ENCODE peak calls at places on chromosomes 1 and 21, in five cellular contexts. One of them, this sample, is unnamed.

GRCh38 chr1:91622586-91622985 is 121.9 kb downstream of the CDC7 start:
- ATAC-seq in activated T-cell treated with anti-CD3 and anti-CD28 coated beads, Interleukin-2, amount 50 U/mL, for 4 hours: no peak
- ATAC-seq in heart left ventricle: peak; percentile 82
- ATAC-seq in activated CD8-positive, alpha-beta memory T cell treated with anti-CD3 and anti-CD28 coated beads, Interleukin-2, amount 10 ng/mL, durations not matched to agents 7 days and 5 days: no peak
- ATAC-seq in left cardiac atrium: peak; percentile 96
- ATAC-seq in this sample: peak; percentile 76

GRCh38 chr1:239861985-239862384 is 229.7 kb upstream of the FMN2 start:
- ATAC-seq in left cardiac atrium: no peak
- ATAC-seq in heart left ventricle: no peak
- ATAC-seq in activated CD8-positive, alpha-beta memory T cell treated with anti-CD3 and anti-CD28 coated beads, Interleukin-2, amount 10 ng/mL, durations not matched to agents 7 days and 5 days: no peak
- ATAC-seq in activated T-cell treated with anti-CD3 and anti-CD28 coated beads, Interleukin-2, amount 50 U/mL, for 4 hours: no peak
- ATAC-seq in this sample: no peak

GRCh38 chr21:45128613-45129226 is 54.3 kb downstream of the ADARB1 start:
- ATAC-seq in left cardiac atrium: peak; percentile 82
- ATAC-seq in activated T-cell treated with anti-CD3 and anti-CD28 coated beads, Interleukin-2, amount 50 U/mL, for 4 hours: peak; percentile 96
- ATAC-seq in activated CD8-positive, alpha-beta memory T cell treated with anti-CD3 and anti-CD28 coated beads, Interleukin-2, amount 10 ng/mL, durations not matched to agents 7 days and 5 days: peak; percentile 91
- ATAC-seq in heart left ventricle: peak; percentile 78
- ATAC-seq in this sample: peak; percentile 61

GRCh38 chr1:112557385-112557784 is 48.6 kb downstream of the WNT2B start:
- ATAC-seq in activated T-cell treated with anti-CD3 and anti-CD28 coated beads, Interleukin-2, amount 50 U/mL, for 4 hours: no peak
- ATAC-seq in left cardiac atrium: no peak
- ATAC-seq in activated CD8-positive, alpha-beta memory T cell treated with anti-CD3 and anti-CD28 coated beads, Interleukin-2, amount 10 ng/mL, durations not matched to agents 7 days and 5 days: peak; percentile 78
- ATAC-seq in heart left ventricle: no peak
- ATAC-seq in this sample: no peak

GRCh38 chr1:116950497-116951174 is 40.9 kb downstream of the PTGFRN start:
- ATAC-seq in left cardiac atrium: peak; percentile 62
- ATAC-seq in heart left ventricle: peak; percentile 72
- ATAC-seq in activated T-cell treated with anti-CD3 and anti-CD28 coated beads, Interleukin-2, amount 50 U/mL, for 4 hours: no peak
- ATAC-seq in activated CD8-positive, alpha-beta memory T cell treated with anti-CD3 and anti-CD28 coated beads, Interleukin-2, amount 10 ng/mL, durations not matched to agents 7 days and 5 days: no peak
- ATAC-seq in this sample: peak; percentile 53

GRCh38 chr1:4033129-4033676 is 133.1 kb upstream of the C1orf174 start:
- ATAC-seq in activated CD8-positive, alpha-beta memory T cell treated with anti-CD3 and anti-CD28 coated beads, Interleukin-2, amount 10 ng/mL, durations not matched to agents 7 days and 5 days: no peak
- ATAC-seq in activated T-cell treated with anti-CD3 and anti-CD28 coated beads, Interleukin-2, amount 50 U/mL, for 4 hours: no peak
- ATAC-seq in left cardiac atrium: no peak
- ATAC-seq in heart left ventricle: no peak
- ATAC-seq in this sample: no peak

GRCh38 chr1:201896951-201897391 is 8.3 kb downstream of the SHISA4 start:
- ATAC-seq in activated T-cell treated with anti-CD3 and anti-CD28 coated beads, Interleukin-2, amount 50 U/mL, for 4 hours: no peak
- ATAC-seq in heart left ventricle: peak; percentile 82
- ATAC-seq in activated CD8-positive, alpha-beta memory T cell treated with anti-CD3 and anti-CD28 coated beads, Interleukin-2, amount 10 ng/mL, durations not matched to agents 7 days and 5 days: no peak
- ATAC-seq in left cardiac atrium: peak; percentile 33
- ATAC-seq in this sample: peak; percentile 60

GRCh38 chr1:241701483-241702290 is 49.6 kb downstream of the WDR64 start:
- ATAC-seq in heart left ventricle: no peak
- ATAC-seq in activated CD8-positive, alpha-beta memory T cell treated with anti-CD3 and anti-CD28 coated beads, Interleukin-2, amount 10 ng/mL, durations not matched to agents 7 days and 5 days: no peak
- ATAC-seq in activated T-cell treated with anti-CD3 and anti-CD28 coated beads, Interleukin-2, amount 50 U/mL, for 4 hours: no peak
- ATAC-seq in left cardiac atrium: no peak
- ATAC-seq in this sample: no peak

GRCh38 chr1:236129315-236129714 is 13.0 kb upstream of the GPR137B start:
- ATAC-seq in activated CD8-positive, alpha-beta memory T cell treated with anti-CD3 and anti-CD28 coated beads, Interleukin-2, amount 10 ng/mL, durations not matched to agents 7 days and 5 days: no peak
- ATAC-seq in left cardiac atrium: no peak
- ATAC-seq in activated T-cell treated with anti-CD3 and anti-CD28 coated beads, Interleukin-2, amount 50 U/mL, for 4 hours: no peak
- ATAC-seq in heart left ventricle: no peak
- ATAC-seq in this sample: no peak

GRCh38 chr1:225855503-225856285 is 26.5 kb downstream of the TMEM63A start:
- ATAC-seq in activated T-cell treated with anti-CD3 and anti-CD28 coated beads, Interleukin-2, amount 50 U/mL, for 4 hours: no peak
- ATAC-seq in heart left ventricle: no peak
- ATAC-seq in left cardiac atrium: no peak
- ATAC-seq in activated CD8-positive, alpha-beta memory T cell treated with anti-CD3 and anti-CD28 coated beads, Interleukin-2, amount 10 ng/mL, durations not matched to agents 7 days and 5 days: no peak
- ATAC-seq in this sample: no peak

GRCh38 chr1:36142121-36142520 is 7.2 kb downstream of the TRAPPC3 start:
- ATAC-seq in left cardiac atrium: peak; percentile 60
- ATAC-seq in activated T-cell treated with anti-CD3 and anti-CD28 coated beads, Interleukin-2, amount 50 U/mL, for 4 hours: no peak
- ATAC-seq in activated CD8-positive, alpha-beta memory T cell treated with anti-CD3 and anti-CD28 coated beads, Interleukin-2, amount 10 ng/mL, durations not matched to agents 7 days and 5 days: no peak
- ATAC-seq in heart left ventricle: peak; percentile 34
- ATAC-seq in this sample: no peak

GRCh38 chr21:39087238-39087975 is 95.8 kb downstream of the PSMG1 start:
- ATAC-seq in activated CD8-positive, alpha-beta memory T cell treated with anti-CD3 and anti-CD28 coated beads, Interleukin-2, amount 10 ng/mL, durations not matched to agents 7 days and 5 days: no peak
- ATAC-seq in activated T-cell treated with anti-CD3 and anti-CD28 coated beads, Interleukin-2, amount 50 U/mL, for 4 hours: no peak
- ATAC-seq in left cardiac atrium: peak; percentile 90
- ATAC-seq in heart left ventricle: peak; percentile 92
- ATAC-seq in this sample: no peak

GRCh38 chr1:5428391-5428790 is 563.8 kb downstream of the NPHP4 start:
- ATAC-seq in activated T-cell treated with anti-CD3 and anti-CD28 coated beads, Interleukin-2, amount 50 U/mL, for 4 hours: no peak
- ATAC-seq in activated CD8-positive, alpha-beta memory T cell treated with anti-CD3 and anti-CD28 coated beads, Interleukin-2, amount 10 ng/mL, durations not matched to agents 7 days and 5 days: no peak
- ATAC-seq in left cardiac atrium: no peak
- ATAC-seq in heart left ventricle: no peak
- ATAC-seq in this sample: no peak

GRCh38 chr1:37691497-37692077 is 729 bp upstream of the CDCA8 start:
- ATAC-seq in activated T-cell treated with anti-CD3 and anti-CD28 coated beads, Interleukin-2, amount 50 U/mL, for 4 hours: peak; percentile 3
- ATAC-seq in left cardiac atrium: peak; percentile 4
- ATAC-seq in heart left ventricle: peak; percentile 14
- ATAC-seq in activated CD8-positive, alpha-beta memory T cell treated with anti-CD3 and anti-CD28 coated beads, Interleukin-2, amount 10 ng/mL, durations not matched to agents 7 days and 5 days: peak; percentile 4
- ATAC-seq in this sample: peak; percentile 14

GRCh38 chr1:71638081-71638766 is 557.4 kb upstream of the ZRANB2 start:
- ATAC-seq in heart left ventricle: peak; percentile 81
- ATAC-seq in left cardiac atrium: peak; percentile 52
- ATAC-seq in activated CD8-positive, alpha-beta memory T cell treated with anti-CD3 and anti-CD28 coated beads, Interleukin-2, amount 10 ng/mL, durations not matched to agents 7 days and 5 days: no peak
- ATAC-seq in activated T-cell treated with anti-CD3 and anti-CD28 coated beads, Interleukin-2, amount 50 U/mL, for 4 hours: no peak
- ATAC-seq in this sample: no peak

GRCh38 chr1:156845953-156846545 is 12.9 kb downstream of the INSRR start:
- ATAC-seq in activated CD8-positive, alpha-beta memory T cell treated with anti-CD3 and anti-CD28 coated beads, Interleukin-2, amount 10 ng/mL, durations not matched to agents 7 days and 5 days: no peak
- ATAC-seq in left cardiac atrium: no peak
- ATAC-seq in heart left ventricle: no peak
- ATAC-seq in activated T-cell treated with anti-CD3 and anti-CD28 coated beads, Interleukin-2, amount 50 U/mL, for 4 hours: no peak
- ATAC-seq in this sample: no peak

GRCh38 chr1:89952021-89952995 is 42.6 kb upstream of the ZNF326 start:
- ATAC-seq in left cardiac atrium: no peak
- ATAC-seq in activated CD8-positive, alpha-beta memory T cell treated with anti-CD3 and anti-CD28 coated beads, Interleukin-2, amount 10 ng/mL, durations not matched to agents 7 days and 5 days: no peak
- ATAC-seq in activated T-cell treated with anti-CD3 and anti-CD28 coated beads, Interleukin-2, amount 50 U/mL, for 4 hours: no peak
- ATAC-seq in heart left ventricle: no peak
- ATAC-seq in this sample: no peak

GRCh38 chr1:84782311-84782771 is 92.1 kb upstream of the SSX2IP start:
- ATAC-seq in heart left ventricle: peak; percentile 73
- ATAC-seq in left cardiac atrium: peak; percentile 78
- ATAC-seq in activated CD8-positive, alpha-beta memory T cell treated with anti-CD3 and anti-CD28 coated beads, Interleukin-2, amount 10 ng/mL, durations not matched to agents 7 days and 5 days: peak; percentile 89
- ATAC-seq in activated T-cell treated with anti-CD3 and anti-CD28 coated beads, Interleukin-2, amount 50 U/mL, for 4 hours: peak; percentile 93
- ATAC-seq in this sample: no peak

GRCh38 chr1:219317762-219318353 is 144.2 kb downstream of the LYPLAL1 start:
- ATAC-seq in activated T-cell treated with anti-CD3 and anti-CD28 coated beads, Interleukin-2, amount 50 U/mL, for 4 hours: no peak
- ATAC-seq in heart left ventricle: no peak
- ATAC-seq in left cardiac atrium: no peak
- ATAC-seq in activated CD8-positive, alpha-beta memory T cell treated with anti-CD3 and anti-CD28 coated beads, Interleukin-2, amount 10 ng/mL, durations not matched to agents 7 days and 5 days: no peak
- ATAC-seq in this sample: no peak

GRCh38 chr1:9593492-9594465 is 5.1 kb downstream of the TMEM201 start:
- ATAC-seq in left cardiac atrium: peak; percentile 25
- ATAC-seq in activated T-cell treated with anti-CD3 and anti-CD28 coated beads, Interleukin-2, amount 50 U/mL, for 4 hours: no peak
- ATAC-seq in heart left ventricle: peak; percentile 52
- ATAC-seq in activated CD8-positive, alpha-beta memory T cell treated with anti-CD3 and anti-CD28 coated beads, Interleukin-2, amount 10 ng/mL, durations not matched to agents 7 days and 5 days: peak; percentile 21
- ATAC-seq in this sample: peak; percentile 4

GRCh38 chr1:110130113-110130591 is 17.9 kb downstream of the UBL4B start:
- ATAC-seq in activated CD8-positive, alpha-beta memory T cell treated with anti-CD3 and anti-CD28 coated beads, Interleukin-2, amount 10 ng/mL, durations not matched to agents 7 days and 5 days: no peak
- ATAC-seq in heart left ventricle: peak; percentile 51
- ATAC-seq in activated T-cell treated with anti-CD3 and anti-CD28 coated beads, Interleukin-2, amount 50 U/mL, for 4 hours: peak; percentile 53
- ATAC-seq in left cardiac atrium: peak; percentile 23
- ATAC-seq in this sample: no peak

GRCh38 chr1:173152585-173152984 is 54.5 kb downstream of the TNFSF4 start:
- ATAC-seq in heart left ventricle: no peak
- ATAC-seq in activated CD8-positive, alpha-beta memory T cell treated with anti-CD3 and anti-CD28 coated beads, Interleukin-2, amount 10 ng/mL, durations not matched to agents 7 days and 5 days: no peak
- ATAC-seq in activated T-cell treated with anti-CD3 and anti-CD28 coated beads, Interleukin-2, amount 50 U/mL, for 4 hours: no peak
- ATAC-seq in left cardiac atrium: no peak
- ATAC-seq in this sample: no peak

GRCh38 chr1:2413495-2414296 is 1.3 kb upstream of the PEX10 start:
- ATAC-seq in heart left ventricle: no peak
- ATAC-seq in activated CD8-positive, alpha-beta memory T cell treated with anti-CD3 and anti-CD28 coated beads, Interleukin-2, amount 10 ng/mL, durations not matched to agents 7 days and 5 days: no peak
- ATAC-seq in activated T-cell treated with anti-CD3 and anti-CD28 coated beads, Interleukin-2, amount 50 U/mL, for 4 hours: no peak
- ATAC-seq in left cardiac atrium: no peak
- ATAC-seq in this sample: no peak

GRCh38 chr21:31084689-31085088 is 46.4 kb upstream of the KRTAP19-8 start:
- ATAC-seq in activated T-cell treated with anti-CD3 and anti-CD28 coated beads, Interleukin-2, amount 50 U/mL, for 4 hours: no peak
- ATAC-seq in activated CD8-positive, alpha-beta memory T cell treated with anti-CD3 and anti-CD28 coated beads, Interleukin-2, amount 10 ng/mL, durations not matched to agents 7 days and 5 days: no peak
- ATAC-seq in heart left ventricle: no peak
- ATAC-seq in left cardiac atrium: no peak
- ATAC-seq in this sample: no peak

GRCh38 chr21:17441370-17441769 is 71.5 kb upstream of the CXADR start:
- ATAC-seq in heart left ventricle: no peak
- ATAC-seq in left cardiac atrium: no peak
- ATAC-seq in activated CD8-positive, alpha-beta memory T cell treated with anti-CD3 and anti-CD28 coated beads, Interleukin-2, amount 10 ng/mL, durations not matched to agents 7 days and 5 days: no peak
- ATAC-seq in activated T-cell treated with anti-CD3 and anti-CD28 coated beads, Interleukin-2, amount 50 U/mL, for 4 hours: no peak
- ATAC-seq in this sample: no peak

GRCh38 chr21:14526816-14527689 is 19.1 kb downstream of the SAMSN1 start:
- ATAC-seq in heart left ventricle: peak; percentile 53
- ATAC-seq in left cardiac atrium: no peak
- ATAC-seq in activated CD8-positive, alpha-beta memory T cell treated with anti-CD3 and anti-CD28 coated beads, Interleukin-2, amount 10 ng/mL, durations not matched to agents 7 days and 5 days: peak; percentile 21
- ATAC-seq in activated T-cell treated with anti-CD3 and anti-CD28 coated beads, Interleukin-2, amount 50 U/mL, for 4 hours: peak; percentile 6
- ATAC-seq in this sample: no peak

GRCh38 chr21:26686705-26687104 is 113.6 kb upstream of the CYYR1 start:
- ATAC-seq in left cardiac atrium: no peak
- ATAC-seq in activated T-cell treated with anti-CD3 and anti-CD28 coated beads, Interleukin-2, amount 50 U/mL, for 4 hours: no peak
- ATAC-seq in heart left ventricle: no peak
- ATAC-seq in activated CD8-positive, alpha-beta memory T cell treated with anti-CD3 and anti-CD28 coated beads, Interleukin-2, amount 10 ng/mL, durations not matched to agents 7 days and 5 days: no peak
- ATAC-seq in this sample: no peak

GRCh38 chr1:173997796-173998195 is 24.4 kb downstream of the RC3H1 start:
- ATAC-seq in left cardiac atrium: no peak
- ATAC-seq in activated T-cell treated with anti-CD3 and anti-CD28 coated beads, Interleukin-2, amount 50 U/mL, for 4 hours: no peak
- ATAC-seq in heart left ventricle: no peak
- ATAC-seq in activated CD8-positive, alpha-beta memory T cell treated with anti-CD3 and anti-CD28 coated beads, Interleukin-2, amount 10 ng/mL, durations not matched to agents 7 days and 5 days: no peak
- ATAC-seq in this sample: no peak

GRCh38 chr1:154208677-154209390 is 2.7 kb upstream of the CFAP141 start:
- ATAC-seq in activated CD8-positive, alpha-beta memory T cell treated with anti-CD3 and anti-CD28 coated beads, Interleukin-2, amount 10 ng/mL, durations not matched to agents 7 days and 5 days: no peak
- ATAC-seq in activated T-cell treated with anti-CD3 and anti-CD28 coated beads, Interleukin-2, amount 50 U/mL, for 4 hours: peak; percentile 20
- ATAC-seq in heart left ventricle: no peak
- ATAC-seq in left cardiac atrium: no peak
- ATAC-seq in this sample: no peak

GRCh38 chr1:9721606-9722377 is 70.3 kb downstream of the PIK3CD start:
- ATAC-seq in activated T-cell treated with anti-CD3 and anti-CD28 coated beads, Interleukin-2, amount 50 U/mL, for 4 hours: peak; percentile 51
- ATAC-seq in heart left ventricle: no peak
- ATAC-seq in activated CD8-positive, alpha-beta memory T cell treated with anti-CD3 and anti-CD28 coated beads, Interleukin-2, amount 10 ng/mL, durations not matched to agents 7 days and 5 days: no peak
- ATAC-seq in left cardiac atrium: no peak
- ATAC-seq in this sample: no peak

GRCh38 chr1:90220941-90221693 is 226.2 kb downstream of the ZNF326 start:
- ATAC-seq in heart left ventricle: no peak
- ATAC-seq in activated T-cell treated with anti-CD3 and anti-CD28 coated beads, Interleukin-2, amount 50 U/mL, for 4 hours: no peak
- ATAC-seq in activated CD8-positive, alpha-beta memory T cell treated with anti-CD3 and anti-CD28 coated beads, Interleukin-2, amount 10 ng/mL, durations not matched to agents 7 days and 5 days: no peak
- ATAC-seq in left cardiac atrium: no peak
- ATAC-seq in this sample: no peak

GRCh38 chr21:35925497-35925896 is 134.8 kb downstream of the SETD4 start:
- ATAC-seq in activated CD8-positive, alpha-beta memory T cell treated with anti-CD3 and anti-CD28 coated beads, Interleukin-2, amount 10 ng/mL, durations not matched to agents 7 days and 5 days: peak; percentile 16
- ATAC-seq in heart left ventricle: peak; percentile 18
- ATAC-seq in activated T-cell treated with anti-CD3 and anti-CD28 coated beads, Interleukin-2, amount 50 U/mL, for 4 hours: peak; percentile 31
- ATAC-seq in left cardiac atrium: peak; percentile 53
- ATAC-seq in this sample: no peak

This sample was measured in gastroesophageal sphincter.